ENCODE peak calls at places on chromosome 13, in seven cellular contexts. Q, H, T, P, N, V and K are unnamed samples.

GRCh38 chr13:34044660-34045080 is 226.7 kb downstream of the RFC3 start:
- DNase-seq in T (no peak), P (peak), V (no peak), H (no peak), Q (no peak), N (peak), K (no peak)

GRCh38 chr13:66528903-66529576 is 701.1 kb downstream of the PCDH9 start:
- DNase-seq in N (no peak), V (peak), H (no peak), Q (no peak), T (no peak), P (no peak), K (peak)

GRCh38 chr13:99218126-99218525 is 17.5 kb downstream of the UBAC2 start:
- DNase-seq in N (no peak), P (no peak), Q (no peak), T (no peak), V (no peak), H (no peak), K (no peak)

GRCh38 chr13:75705395-75705794 is 69.3 kb downstream of the LMO7 start:
- DNase-seq in Q (no peak), N (peak), P (peak), T (no peak), V (no peak), H (no peak), K (peak)

GRCh38 chr13:107906131-107906530 is 309.2 kb downstream of the LIG4 start:
- DNase-seq in N (no peak), H (no peak), V (no peak), Q (no peak), P (no peak), T (no peak), K (no peak)

GRCh38 chr13:77918391-77919261 is at the start of gene EDNRB:
- DNase-seq in P (peak), H (no peak), V (peak), Q (peak), N (peak), T (no peak), K (peak)

GRCh38 chr13:96898855-96899254 is 95.4 kb downstream of the OXGR1 start:
- DNase-seq in P (peak), T (no peak), V (peak), N (no peak), Q (no peak), H (no peak), K (no peak)

GRCh38 chr13:78934336-78934735 is 275.4 kb upstream of the OBI1 start:
- DNase-seq in H (no peak), Q (no peak), P (no peak), N (no peak), T (no peak), V (no peak), K (no peak)

GRCh38 chr13:110359840-110360301 is 52.8 kb downstream of the COL4A2 start:
- DNase-seq in V (peak), T (no peak), H (no peak), P (no peak), Q (no peak), N (no peak), K (no peak)

GRCh38 chr13:82817133-82817532 is 1065.1 kb downstream of the SLITRK1 start:
- DNase-seq in T (no peak), N (no peak), Q (no peak), V (peak), P (no peak), H (no peak), K (no peak)

GRCh38 chr13:57629821-57630235 is 1.7 kb upstream of the PCDH17 start:
- DNase-seq in Q (peak), P (peak), V (peak), H (peak), T (no peak), N (peak), K (peak)

GRCh38 chr13:19575230-19575629 is 13.9 kb upstream of the TPTE2 start:
- DNase-seq in H (no peak), N (no peak), P (no peak), V (no peak), T (no peak), Q (no peak), K (no peak)

GRCh38 chr13:43316997-43317396 is 293.6 kb downstream of the DNAJC15 start:
- DNase-seq in N (peak), P (peak), Q (no peak), T (no peak), V (peak), H (no peak), K (peak)

GRCh38 chr13:22717036-22717435 is 463.7 kb upstream of the SGCG start:
- DNase-seq in H (no peak), T (no peak), V (no peak), P (no peak), Q (no peak), N (no peak), K (no peak)

GRCh38 chr13:24925318-24926231 is 161.6 kb downstream of the RNF17 start:
- DNase-seq in V (no peak), N (no peak), T (no peak), Q (no peak), H (no peak), P (no peak), K (peak)

GRCh38 chr13:110989331-110989730 is 74.5 kb upstream of the ANKRD10 start:
- DNase-seq in H (no peak), Q (no peak), T (no peak), V (no peak), P (peak), N (no peak), K (no peak)

GRCh38 chr13:43865892-43866291 is 13.6 kb downstream of the CCDC122 start:
- DNase-seq in Q (no peak), N (peak), P (peak), H (no peak), V (no peak), T (no peak), K (no peak)

GRCh38 chr13:59774511-59774911 is 389.2 kb downstream of the DIAPH3 start:
- DNase-seq in N (peak), H (no peak), Q (no peak), P (peak), T (no peak), V (peak), K (peak)

GRCh38 chr13:20197361-20197834 is 4.7 kb upstream of the GJB2 start:
- DNase-seq in H (peak), V (peak), T (no peak), N (peak), Q (peak), P (peak), K (peak)

GRCh38 chr13:50081106-50081898 is 66.1 kb downstream of the KCNRG start:
- DNase-seq in H (no peak), N (no peak), T (peak), Q (peak), P (no peak), V (peak), K (peak)

GRCh38 chr13:110317496-110318195 is 10.6 kb downstream of the COL4A2 start:
- DNase-seq in T (no peak), V (no peak), N (no peak), H (no peak), Q (no peak), P (no peak), K (no peak)

GRCh38 chr13:109196896-109197295 is 567.5 kb downstream of the MYO16 start:
- DNase-seq in T (no peak), V (peak), Q (no peak), N (no peak), H (no peak), P (no peak), K (no peak)

GRCh38 chr13:110713981-110714797 is 689 bp downstream of the ING1 start:
- DNase-seq in V (peak), T (peak), N (peak), H (no peak), Q (no peak), P (no peak), K (peak)

GRCh38 chr13:87123987-87124784 is 547.0 kb upstream of the SLITRK5 start:
- DNase-seq in N (peak), T (no peak), V (peak), P (peak), H (peak), Q (no peak), K (peak)